ENCODE peak calls at places on chromosomes 11 and 22, in six cellular contexts. H is mesenchymal stem cell, Q is GM23248, M is colonic mucosa, B is IMR-90, T is mammary epithelial cell. L is an unnamed sample.

GRCh38 chr22:30121988-30122387 is 41.7 kb downstream of the HORMAD2 start:
- DNase-seq in B (no peak), Q (no peak), M (no peak), T (no peak), H (no peak), L (no peak)

GRCh38 chr11:9260182-9261146 is 4.7 kb downstream of the DENND5A start:
- DNase-seq in M (no peak), T (no peak), B (no peak), H (peak; percentile 37), Q (peak; percentile 33), L (no peak)

GRCh38 chr11:8025816-8026215 is 38.7 kb downstream of the EIF3F start:
- DNase-seq in Q (peak; percentile 77), T (peak; percentile 50), M (no peak), H (peak; percentile 43), B (peak; percentile 76), L (no peak)

GRCh38 chr11:74169736-74170458 is 905 bp downstream of the C2CD3 start:
- DNase-seq in Q (peak; percentile 12), H (peak; percentile 23), T (no peak), B (no peak), M (peak; percentile 20), L (no peak)

GRCh38 chr22:46635756-46636155 is 15.6 kb downstream of the GRAMD4 start:
- DNase-seq in H (no peak), Q (no peak), B (no peak), M (no peak), T (no peak), L (peak; percentile 71)

GRCh38 chr22:24405631-24406321 is 21.6 kb upstream of the ADORA2A start:
- DNase-seq in B (no peak), H (no peak), T (no peak), Q (no peak), M (no peak), L (no peak)

GRCh38 chr11:120808616-120809050 is 215.3 kb upstream of the TBCEL start:
- DNase-seq in M (no peak), H (no peak), Q (no peak), T (no peak), B (no peak), L (no peak)

GRCh38 chr11:75425422-75425821 is 7.6 kb downstream of the KLHL35 start:
- DNase-seq in B (no peak), M (no peak), H (no peak), Q (no peak), T (no peak), L (no peak)

GRCh38 chr11:12581923-12582322 is 92.3 kb upstream of the TEAD1 start:
- DNase-seq in T (peak; percentile 80), B (peak; percentile 88), Q (peak; percentile 96), H (peak; percentile 58), M (no peak), L (peak; percentile 74)

GRCh38 chr11:88338223-88338661 is 706 bp upstream of the CTSC start:
- DNase-seq in M (peak; percentile 55), H (peak; percentile 86), T (peak; percentile 87), Q (peak; percentile 78), B (peak; percentile 84), L (peak; percentile 48)

GRCh38 chr22:25680949-25681348 is 61.0 kb upstream of the MYO18B start:
- DNase-seq in M (no peak), H (no peak), T (no peak), Q (peak; percentile 7), B (no peak), L (peak; percentile 44)

GRCh38 chr22:42714768-42715430 is 5.8 kb downstream of the A4GALT start:
- DNase-seq in M (no peak), B (no peak), H (no peak), Q (peak; percentile 20), T (no peak), L (peak; percentile 42)

GRCh38 chr11:123696183-123696582 is 41.8 kb upstream of the SCN3B start:
- DNase-seq in Q (no peak), B (no peak), T (peak; percentile 25), M (no peak), H (peak; percentile 2), L (peak; percentile 30)

GRCh38 chr11:82902880-82903279 is 1.3 kb downstream of the DDIAS start:
- DNase-seq in Q (no peak), M (no peak), T (no peak), H (no peak), B (no peak), L (no peak)

GRCh38 chr22:47839586-47840245 is 1077.3 kb downstream of the TBC1D22A start:
- DNase-seq in Q (no peak), T (no peak), B (no peak), M (no peak), H (no peak), L (no peak)

GRCh38 chr11:46450846-46451470 is 59.4 kb upstream of the CHRM4 start:
- DNase-seq in B (peak; percentile 26), M (no peak), Q (no peak), T (no peak), H (no peak), L (no peak)

GRCh38 chr11:92384807-92385206 is 160.2 kb downstream of the FAT3 start:
- DNase-seq in B (no peak), H (no peak), M (no peak), T (no peak), Q (peak; percentile 25), L (no peak)

GRCh38 chr11:111462329-111462728 is 49.9 kb downstream of the BTG4 start:
- DNase-seq in M (no peak), T (no peak), B (no peak), H (no peak), Q (no peak), L (no peak)

GRCh38 chr11:45949992-45950407 is 27.5 kb downstream of the LARGE2 start:
- DNase-seq in H (no peak), B (no peak), Q (peak; percentile 20), M (no peak), T (no peak), L (no peak)

GRCh38 chr11:82229346-82229745 is 504.3 kb downstream of the FAM181B start:
- DNase-seq in H (peak; percentile 3), T (peak; percentile 2), Q (peak; percentile 50), B (no peak), M (no peak), L (peak; percentile 39)

GRCh38 chr11:102118937-102119336 is 8.7 kb downstream of the YAP1 start:
- DNase-seq in M (no peak), B (no peak), H (no peak), Q (no peak), T (no peak), L (no peak)

GRCh38 chr11:14974021-14974698 is 2.0 kb upstream of the CALCA start:
- DNase-seq in B (no peak), H (peak; percentile 9), Q (no peak), T (no peak), M (no peak), L (no peak)

GRCh38 chr22:47967841-47968240 is 1205.4 kb downstream of the TBC1D22A start:
- DNase-seq in B (no peak), H (no peak), M (no peak), Q (no peak), T (no peak), L (no peak)

GRCh38 chr11:27717801-27718229 is 17.6 kb upstream of the BDNF start:
- DNase-seq in B (no peak), H (peak; percentile 66), T (no peak), Q (peak; percentile 49), M (no peak), L (no peak)
- H3K9ac ChIP-seq in B (peak overlapping the region; percentile 90), H (peak overlapping the region; percentile 84), T (no peak overlapping the region), Q (peak overlapping the region; percentile 81), M (no peak overlapping the region), L (no peak overlapping the region)

DNA sequence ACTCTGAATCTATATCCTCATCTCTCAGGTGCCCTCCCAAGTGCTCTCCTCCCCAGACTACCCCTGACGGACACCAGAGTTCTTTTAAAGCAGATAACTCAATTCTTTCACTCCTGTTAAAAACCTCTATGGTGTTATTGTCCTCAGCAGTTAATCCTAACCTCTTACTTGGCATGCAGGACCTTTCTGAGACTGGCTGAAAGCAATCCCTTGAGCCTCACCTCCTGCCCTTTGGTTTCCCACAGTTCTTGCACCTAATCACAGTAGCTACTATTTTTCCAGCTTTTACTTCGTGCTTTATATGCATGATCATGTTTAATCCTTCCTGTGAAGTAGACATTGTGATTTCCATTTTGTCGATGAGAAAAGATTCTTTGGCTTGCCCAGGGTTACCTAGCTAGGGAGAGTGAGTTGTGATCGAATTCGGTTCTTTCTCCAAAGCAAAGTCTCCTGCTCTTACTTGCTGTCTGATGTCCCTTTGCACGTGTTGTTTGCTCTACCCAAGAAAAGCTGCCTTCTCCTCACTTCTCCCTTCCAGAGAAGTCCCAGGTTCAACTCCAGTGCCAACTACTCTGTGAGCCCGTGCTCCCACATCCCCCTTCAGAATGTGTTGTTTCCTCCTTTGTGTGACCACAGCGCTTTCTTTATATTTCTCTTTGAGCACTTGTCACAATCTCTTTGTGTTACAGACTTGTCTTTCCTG is 2.1 kb downstream of the UBE2L3 start:
- DNase-seq in Q (no peak), T (no peak), B (no peak), H (no peak), M (no peak), L (no peak)
- H3K9ac ChIP-seq in Q (peak overlapping the region; percentile 98), T (peak overlapping the region; percentile 24), B (no peak overlapping the region), H (peak overlapping the region; percentile 100), M (no peak overlapping the region), L (peak overlapping the region; percentile 28)

GRCh38 chr11:133579165-133580031 is 47.1 kb upstream of the OPCML start:
- DNase-seq in Q (no peak), B (no peak), T (no peak), H (no peak), M (no peak), L (no peak)

GRCh38 chr11:133577403-133577802 is 45.1 kb upstream of the OPCML start:
- DNase-seq in T (no peak), B (no peak), Q (no peak), H (no peak), M (no peak), L (no peak)

GRCh38 chr11:133581091-133581490 is 48.8 kb upstream of the OPCML start:
- DNase-seq in Q (no peak), B (no peak), T (no peak), M (no peak), H (no peak), L (no peak)

GRCh38 chr11:133586903-133587517 is 54.7 kb upstream of the OPCML start:
- DNase-seq in B (no peak), H (no peak), Q (no peak), T (no peak), M (no peak), L (no peak)

DNA sequence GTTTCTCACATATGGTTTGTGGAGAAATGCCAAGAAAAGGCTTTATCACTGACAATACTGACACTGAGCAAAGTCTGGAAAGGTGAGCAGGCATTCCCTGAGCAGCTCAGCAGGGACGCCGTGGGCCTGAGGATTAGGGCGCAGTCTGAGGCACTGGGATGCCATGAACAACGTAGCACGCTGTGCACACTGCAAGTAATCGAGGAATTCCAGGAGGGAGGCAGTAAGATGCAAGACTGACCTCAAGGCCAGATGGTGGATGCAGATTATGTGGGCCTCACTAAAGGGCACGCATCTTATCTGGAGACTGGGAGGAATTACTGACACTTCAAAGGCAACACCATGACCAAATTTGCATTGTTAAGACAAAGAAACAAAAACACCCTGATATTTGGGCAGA is 50.4 kb upstream of the OPCML start:
- DNase-seq in B (no peak), H (no peak), Q (no peak), M (no peak), T (no peak), L (no peak)
- H3K9ac ChIP-seq in B (no peak overlapping the region), H (no peak overlapping the region), Q (no peak overlapping the region), M (no peak overlapping the region), T (no peak overlapping the region), L (no peak overlapping the region)

GRCh38 chr11:118895093-118896039 is 11.7 kb downstream of the CXCR5 start:
- DNase-seq in T (no peak), H (peak; percentile 13), M (no peak), B (no peak), Q (no peak), L (no peak)
- H3K9ac ChIP-seq in T (no peak overlapping the region), H (no peak overlapping the region), M (no peak overlapping the region), B (no peak overlapping the region), Q (no peak overlapping the region), L (no peak overlapping the region)